ENCODE peak calls at places on chromosomes 6 and 20, in ten cellular contexts. S is globus pallidus; V is left colon; L is choroid plexus epithelial cell; C is stimulated activated CD4-positive, alpha-beta T cell treated with anti-CD3 and anti-CD28 coated beads, Interleukin-4, amount 100 ng/mL, for 24 hours; Q is astrocyte; B is left lung; X is GM10248; W is activated effector memory CD4-positive, alpha-beta T cell treated with anti-CD3 and anti-CD28 coated beads, Interleukin-2, amount 50 U/mL, for 16 hours; Z is EL. I is an unnamed sample.

GRCh38 chr6:77512554-77512953 is 49.3 kb upstream of the HTR1B start:
- DNase-seq in Z (no peak), S (no peak), B (no peak), V (no peak), W (no peak), X (no peak), L (no peak), Q (no peak), C (no peak), I (no peak)

GRCh38 chr6:11111769-11112437 is 378 bp upstream of the ERVFRD-1 start:
- DNase-seq in C (peak), S (no peak), L (peak), X (no peak), B (no peak), W (no peak), V (no peak), Z (no peak), Q (no peak), I (no peak)

GRCh38 chr6:97586344-97586743 is 303.3 kb upstream of the MMS22L start:
- DNase-seq in X (no peak), Z (no peak), C (no peak), V (no peak), W (no peak), B (no peak), L (peak), Q (peak), S (peak), I (peak)

GRCh38 chr6:28947831-28948270 is 24.1 kb upstream of the TRIM27 start:
- DNase-seq in Q (no peak), B (no peak), V (no peak), S (no peak), L (no peak), X (no peak), C (no peak), Z (peak), W (no peak), I (peak)

GRCh38 chr6:142322504-142323198 is 20.8 kb downstream of the ADGRG6 start:
- DNase-seq in S (no peak), L (no peak), X (no peak), W (no peak), B (no peak), V (no peak), Q (no peak), Z (no peak), C (no peak), I (peak)

GRCh38 chr20:61639200-61639599 is 387.1 kb downstream of the CDH4 start:
- DNase-seq in V (no peak), C (no peak), W (no peak), Q (peak), Z (peak), X (no peak), L (peak), B (no peak), S (no peak), I (no peak)

GRCh38 chr6:105804436-105804835 is 281.7 kb upstream of the PRDM1 start:
- DNase-seq in S (no peak), C (no peak), Q (peak), Z (peak), X (no peak), B (no peak), L (peak), W (no peak), V (no peak), I (peak)

GRCh38 chr6:166997768-166998255 is 1.4 kb upstream of the CEP43 start:
- DNase-seq in S (no peak), X (peak), V (peak), B (peak), Q (peak), L (peak), W (peak), C (peak), Z (peak), I (peak)

GRCh38 chr6:34025112-34025807 is 120.6 kb downstream of the GRM4 start:
- DNase-seq in Q (no peak), W (no peak), S (no peak), B (no peak), X (no peak), V (no peak), C (no peak), L (peak), Z (no peak), I (no peak)

GRCh38 chr6:101806241-101806640 is 412.7 kb downstream of the GRIK2 start:
- DNase-seq in S (no peak), Z (peak), X (no peak), L (peak), Q (peak), W (no peak), C (no peak), V (no peak), B (no peak), I (peak)

GRCh38 chr6:169073311-169073710 is 180.3 kb downstream of the THBS2 start:
- DNase-seq in C (no peak), L (peak), Q (peak), W (no peak), B (no peak), S (no peak), Z (peak), X (no peak), V (no peak), I (peak)

GRCh38 chr6:15062311-15063252 is 183.3 kb upstream of the JARID2 start:
- DNase-seq in S (no peak), L (peak), Z (peak), V (no peak), X (no peak), W (no peak), C (no peak), B (no peak), Q (peak), I (peak)

GRCh38 chr20:2604506-2604835 is 48.0 kb upstream of the NOP56 start:
- DNase-seq in X (no peak), B (no peak), L (no peak), Q (no peak), Z (no peak), S (no peak), V (peak), W (no peak), C (no peak), I (peak)

GRCh38 chr6:158697798-158698197 is 47.9 kb downstream of the SYTL3 start:
- DNase-seq in S (no peak), L (no peak), V (no peak), C (no peak), Q (peak), B (no peak), X (no peak), W (no peak), Z (peak), I (peak)

GRCh38 chr6:85449818-85450577 is at the start of gene NT5E:
- DNase-seq in Q (peak), X (peak), L (peak), W (peak), Z (peak), V (peak), B (peak), S (peak), C (no peak), I (peak)

GRCh38 chr6:150876598-150876997 is 11.1 kb downstream of the MTHFD1L start:
- DNase-seq in X (no peak), Z (no peak), L (peak), B (no peak), W (no peak), V (peak), C (no peak), Q (peak), S (no peak), I (no peak)

GRCh38 chr20:34150616-34151015 is 38.6 kb upstream of the EIF2S2 start:
- DNase-seq in B (no peak), S (no peak), Z (no peak), X (no peak), W (no peak), V (no peak), C (no peak), L (peak), Q (no peak), I (no peak)

GRCh38 chr6:148620579-148621298 is 126.1 kb upstream of the UST start:
- DNase-seq in V (no peak), C (no peak), W (no peak), B (no peak), X (peak), Z (no peak), Q (no peak), L (no peak), S (no peak), I (no peak)

GRCh38 chr20:36573103-36573797 is at the start of gene TGIF2:
- DNase-seq in L (peak), Z (peak), Q (peak), X (peak), S (peak), W (peak), C (peak), V (peak), B (peak), I (peak)